ENCODE peak calls at places on chromosomes 6 and 20, in eight cellular contexts. Y is ovary, B is A549, G is adrenal gland, A is breast epithelium, O is HCT116, Z is K562, C is HepG2. M is an unnamed sample.

GRCh38 chr6:170150590-170150945 is 140.3 kb downstream of the DLL1 start:
- DNase-seq in Y (no peak), B (no peak), G (no peak), A (no peak), O (no peak), Z (no peak), C (no peak), M (no peak)

GRCh38 chr20:17655286-17655651 is 26.8 kb downstream of the RRBP1 start:
- DNase-seq in Y (no peak), B (no peak), G (no peak), A (no peak), O (no peak), Z (no peak), C (no peak), M (no peak)

GRCh38 chr6:56555438-56555872 is 87.2 kb downstream of the DST start:
- DNase-seq in Y (peak; percentile 32), B (no peak), G (peak; percentile 45), A (no peak), O (no peak), Z (no peak), C (no peak), M (no peak)

GRCh38 chr6:18990313-18990978 is 603.3 kb downstream of the RNF144B start:
- DNase-seq in Y (peak; percentile 74), B (peak; percentile 31), G (peak; percentile 77), A (peak; percentile 70), O (peak; percentile 55), Z (peak; percentile 64), C (peak; percentile 58), M (peak; percentile 15)

GRCh38 chr6:144344651-144345050 is 59.5 kb downstream of the UTRN start:
- DNase-seq in Y (no peak), B (no peak), G (no peak), A (no peak), O (no peak), Z (no peak), C (no peak), M (no peak)

GRCh38 chr6:44105146-44105545 is 22.1 kb downstream of the MRPL14 start:
- DNase-seq in Y (peak; percentile 32), B (no peak), G (no peak), A (no peak), O (no peak), Z (no peak), C (no peak), M (no peak)

GRCh38 chr6:100349366-100349765 is 115.4 kb downstream of the SIM1 start:
- DNase-seq in Y (no peak), B (no peak), G (no peak), A (no peak), O (no peak), Z (no peak), C (no peak), M (no peak)

GRCh38 chr20:21096321-21097043 is 9.7 kb downstream of the LINC00237 start:
- DNase-seq in Y (no peak), B (no peak), G (no peak), A (no peak), O (peak; percentile 68), Z (peak; percentile 57), C (peak; percentile 73), M (peak; percentile 82)

GRCh38 chr6:144877118-144877517 is 592.0 kb downstream of the UTRN start:
- DNase-seq in Y (no peak), B (no peak), G (no peak), A (no peak), O (no peak), Z (no peak), C (no peak), M (no peak)

GRCh38 chr6:11366934-11367637 is 134.6 kb upstream of the NEDD9 start:
- DNase-seq in Y (no peak), B (no peak), G (no peak), A (no peak), O (no peak), Z (no peak), C (no peak), M (no peak)

GRCh38 chr20:11108102-11108842 is 434.5 kb upstream of the JAG1 start:
- DNase-seq in Y (no peak), B (no peak), G (no peak), A (no peak), O (no peak), Z (no peak), C (no peak), M (no peak)

GRCh38 chr20:19885981-19886665 is 128.1 kb downstream of the RIN2 start:
- DNase-seq in Y (peak; percentile 36), B (peak; percentile 62), G (peak; percentile 80), A (peak; percentile 62), O (no peak), Z (no peak), C (peak; percentile 73), M (no peak)

GRCh38 chr6:31379850-31380249 is 22.9 kb upstream of the HLA-B start:
- DNase-seq in Y (no peak), B (no peak), G (peak; percentile 65), A (no peak), O (no peak), Z (no peak), C (no peak), M (no peak)

GRCh38 chr6:135759831-135760230 is 91.7 kb upstream of the PDE7B start:
- DNase-seq in Y (no peak), B (peak; percentile 10), G (peak; percentile 8), A (no peak), O (peak; percentile 15), Z (peak; percentile 22), C (peak; percentile 24), M (no peak)

GRCh38 chr6:101626264-101626663 is 232.8 kb downstream of the GRIK2 start:
- DNase-seq in Y (no peak), B (no peak), G (no peak), A (no peak), O (no peak), Z (no peak), C (no peak), M (no peak)

GRCh38 chr6:79525272-79526100 is 11.7 kb downstream of the LCA5 start:
- DNase-seq in Y (no peak), B (no peak), G (peak; percentile 17), A (no peak), O (no peak), Z (peak; percentile 88), C (peak; percentile 91), M (no peak)

DNA sequence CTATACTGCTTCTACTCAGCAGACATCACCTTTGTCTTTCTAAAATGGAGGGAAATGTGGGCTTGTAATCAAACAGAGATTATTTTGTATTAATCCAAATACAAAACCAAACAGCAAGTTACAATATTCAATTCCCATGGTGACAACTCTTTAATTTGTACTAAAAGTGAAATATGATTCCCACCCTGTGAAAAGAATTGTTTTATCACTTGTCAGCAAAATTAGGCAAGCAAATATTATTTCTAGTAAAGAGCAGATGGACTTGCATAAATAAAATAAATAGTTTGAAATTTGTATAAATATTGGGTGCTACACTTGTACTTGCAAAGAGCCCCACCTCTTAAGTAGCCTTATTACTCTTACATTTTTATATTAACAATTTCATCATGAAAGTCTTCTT is 6.1 kb upstream of the TXLNB start:
- DNase-seq in Y (no peak), B (no peak), G (no peak), A (no peak), O (no peak), Z (no peak), C (no peak), M (no peak)
- TF ChIP-seq POLR2A in Y (no peak), B (no peak), G (no peak), A (no peak), O (no peak), Z (no peak), C (no peak), M (no peak)

GRCh38 chr6:7546832-7547714 is 5.6 kb downstream of the DSP start:
- DNase-seq in Y (no peak), B (no peak), G (no peak), A (no peak), O (no peak), Z (no peak), C (no peak), M (no peak)
- TF ChIP-seq POLR2A in Y (no peak), B (no peak), G (no peak), A (no peak), O (no peak), Z (no peak), C (no peak), M (no peak)

GRCh38 chr6:28864321-28864923 is 59.4 kb downstream of the TRIM27 start:
- DNase-seq in Y (no peak), B (no peak), G (no peak), A (no peak), O (no peak), Z (peak; percentile 86), C (no peak), M (no peak)

GRCh38 chr6:28863607-28864320 is 60.0 kb downstream of the TRIM27 start:
- DNase-seq in Y (peak; percentile 73), B (no peak), G (peak; percentile 66), A (peak; percentile 68), O (peak; percentile 81), Z (peak; percentile 92), C (peak; percentile 72), M (no peak)

GRCh38 chr6:28867078-28867414 is 56.7 kb downstream of the TRIM27 start:
- DNase-seq in Y (no peak), B (no peak), G (no peak), A (no peak), O (no peak), Z (peak; percentile 65), C (no peak), M (no peak)

GRCh38 chr6:28868873-28869272 is 54.9 kb downstream of the TRIM27 start:
- DNase-seq in Y (no peak), B (no peak), G (no peak), A (no peak), O (no peak), Z (peak; percentile 51), C (no peak), M (no peak)

GRCh38 chr6:28866342-28867077 is 57.3 kb downstream of the TRIM27 start:
- DNase-seq in Y (peak; percentile 48), B (no peak), G (peak; percentile 29), A (peak; percentile 81), O (no peak), Z (peak; percentile 72), C (peak; percentile 85), M (no peak)
- TF ChIP-seq POLR2A in Y (peak; percentile 22), B (peak; percentile 36), G (no peak), A (no peak), O (no peak), Z (peak; percentile 72), C (peak; percentile 33), M (peak; percentile 34)

GRCh38 chr6:6760054-6760453 is 171.5 kb downstream of the LY86 start:
- DNase-seq in Y (no peak), B (no peak), G (no peak), A (no peak), O (no peak), Z (no peak), C (no peak), M (no peak)

GRCh38 chr6:6758915-6759654 is 170.6 kb downstream of the LY86 start:
- DNase-seq in Y (peak; percentile 83), B (peak; percentile 30), G (peak; percentile 67), A (no peak), O (peak; percentile 32), Z (peak; percentile 84), C (peak; percentile 40), M (no peak)

GRCh38 chr6:6753301-6753700 is 164.8 kb downstream of the LY86 start:
- DNase-seq in Y (no peak), B (no peak), G (no peak), A (no peak), O (no peak), Z (no peak), C (no peak), M (no peak)

DNA sequence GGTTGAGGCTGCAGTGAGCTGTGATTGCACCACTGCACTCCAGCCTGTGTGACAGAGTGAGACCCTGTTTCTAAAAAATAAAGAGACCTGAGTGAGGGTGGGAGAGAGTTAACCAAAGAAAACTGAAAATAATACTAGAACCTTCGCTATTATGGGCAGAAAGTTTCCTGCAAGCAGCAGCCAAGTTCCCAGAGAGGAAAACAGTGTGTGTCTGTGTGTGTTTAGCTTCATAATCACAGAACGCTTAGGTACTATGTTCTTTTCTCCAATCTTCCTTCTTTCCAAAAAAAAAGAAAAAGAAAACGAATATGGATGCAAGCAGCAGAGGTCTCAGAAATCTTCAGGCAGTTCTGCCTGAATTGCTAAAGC is 170.0 kb downstream of the LY86 start:
- DNase-seq in Y (no peak), B (no peak), G (no peak), A (no peak), O (no peak), Z (no peak), C (no peak), M (no peak)
- TF ChIP-seq POLR2A in Y (no peak), B (no peak), G (no peak), A (no peak), O (no peak), Z (no peak), C (no peak), M (no peak)